ENCODE peak calls at places on chromosomes 11 and 22, in nine cellular contexts. E, J, S, W, M, T, D, O and Q are unnamed samples. For H3K27me3, the result is how much of the 10 kb centered on the place peaks cover.

GRCh38 chr11:45468265-45468856 is 182.2 kb upstream of the SYT13 start:
- DNase-seq in E (no peak), J (no peak), S (no peak), W (no peak), M (no peak), T (no peak), D (no peak), O (no peak), Q (no peak)

GRCh38 chr11:132718711-132719641 is 813.3 kb downstream of the OPCML start:
- DNase-seq in E (no peak), J (no peak), S (no peak), W (no peak), M (peak), T (no peak), D (no peak), O (no peak), Q (no peak)

GRCh38 chr11:134862796-134863195 is 450.8 kb upstream of the B3GAT1 start:
- DNase-seq in E (no peak), J (no peak), S (no peak), W (no peak), M (no peak), T (no peak), D (no peak), O (no peak), Q (no peak)

GRCh38 chr22:38243007-38243775 is 29.6 kb downstream of the TMEM184B start:
- DNase-seq in E (no peak), J (peak), S (no peak), W (no peak), M (peak), T (no peak), D (peak), O (no peak), Q (no peak)

GRCh38 chr11:123195182-123196059 is at the start of gene CLMP:
- DNase-seq in E (peak), J (peak), S (peak), W (no peak), M (peak), T (peak), D (peak), O (no peak), Q (peak)

GRCh38 chr22:39178206-39179111 is 26.0 kb upstream of the CBX7 start:
- DNase-seq in E (no peak), J (peak), S (no peak), W (no peak), M (no peak), T (no peak), D (no peak), O (no peak), Q (no peak)

GRCh38 chr22:36871669-36872081 is 10.9 kb downstream of the NCF4 start:
- DNase-seq in E (no peak), J (no peak), S (no peak), W (no peak), M (no peak), T (no peak), D (no peak), O (no peak), Q (no peak)

GRCh38 chr11:58805065-58805464 is 39.4 kb downstream of the GLYATL2 start:
- DNase-seq in E (no peak), J (no peak), S (no peak), W (no peak), M (no peak), T (no peak), D (no peak), O (no peak), Q (no peak)

GRCh38 chr11:85742873-85743275 is 56.9 kb upstream of the CCDC89 start:
- DNase-seq in E (no peak), J (no peak), S (no peak), W (no peak), M (no peak), T (no peak), D (no peak), O (no peak), Q (no peak)

GRCh38 chr11:118074785-118075184 is 2.1 kb upstream of the TMPRSS4 start:
- DNase-seq in E (no peak), J (no peak), S (no peak), W (no peak), M (peak), T (no peak), D (no peak), O (no peak), Q (no peak)

GRCh38 chr11:68122936-68123539 is 1.9 kb upstream of the CHKA start:
- DNase-seq in E (no peak), J (peak), S (peak), W (no peak), M (peak), T (no peak), D (peak), O (no peak), Q (no peak)

GRCh38 chr11:45982656-45983470 is 60.4 kb downstream of the LARGE2 start:
- DNase-seq in E (no peak), J (peak), S (no peak), W (peak), M (no peak), T (peak), D (peak), O (no peak), Q (no peak)

GRCh38 chr11:1559103-1559951 is 12.7 kb downstream of the DUSP8 start:
- DNase-seq in E (peak), J (peak), S (peak), W (no peak), M (peak), T (peak), D (peak), O (no peak), Q (peak)

GRCh38 chr22:45684169-45684568 is 12.5 kb downstream of the ATXN10 start:
- DNase-seq in E (no peak), J (no peak), S (no peak), W (no peak), M (no peak), T (no peak), D (no peak), O (no peak), Q (no peak)

GRCh38 chr22:24433868-24434471 is 6.6 kb downstream of the ADORA2A start:
- DNase-seq in E (no peak), J (peak), S (no peak), W (no peak), M (peak), T (no peak), D (no peak), O (no peak), Q (no peak)

GRCh38 chr22:36192601-36193000 is 9.0 kb downstream of the APOL4 start:
- DNase-seq in E (no peak), J (no peak), S (no peak), W (no peak), M (no peak), T (no peak), D (no peak), O (no peak), Q (no peak)

GRCh38 chr11:31671681-31672080 is 139.4 kb downstream of the PAX6 start:
- DNase-seq in E (no peak), J (no peak), S (no peak), W (no peak), M (no peak), T (no peak), D (no peak), O (no peak), Q (no peak)

GRCh38 chr11:11239959-11240358 is 113.1 kb downstream of the CSNK2A3 start:
- DNase-seq in E (no peak), J (no peak), S (no peak), W (no peak), M (no peak), T (no peak), D (no peak), O (no peak), Q (no peak)

GRCh38 chr11:134562176-134562575 is 150.1 kb upstream of the B3GAT1 start:
- DNase-seq in E (no peak), J (no peak), S (no peak), W (no peak), M (no peak), T (no peak), D (no peak), O (no peak), Q (no peak)

GRCh38 chr22:47813661-47814060 is 1051.2 kb downstream of the TBC1D22A start:
- DNase-seq in E (no peak), J (no peak), S (no peak), W (no peak), M (no peak), T (no peak), D (no peak), O (no peak), Q (no peak)

GRCh38 chr22:36471341-36471821 is 10.1 kb downstream of the TXN2 start:
- DNase-seq in E (no peak), J (no peak), S (no peak), W (no peak), M (no peak), T (no peak), D (no peak), O (no peak), Q (no peak)

GRCh38 chr11:17161515-17161914 is 46.3 kb downstream of the PIK3C2A start:
- DNase-seq in E (no peak), J (no peak), S (no peak), W (no peak), M (no peak), T (no peak), D (no peak), O (no peak), Q (no peak)

GRCh38 chr22:17481424-17481823 is 81.9 kb upstream of the SLC25A18 start:
- DNase-seq in E (no peak), J (no peak), S (no peak), W (no peak), M (no peak), T (no peak), D (no peak), O (no peak), Q (no peak)

GRCh38 chr11:58965246-58965985 is 26.1 kb downstream of the GLYATL1 start:
- DNase-seq in E (no peak), J (peak), S (no peak), W (no peak), M (no peak), T (no peak), D (no peak), O (no peak), Q (no peak)

GRCh38 chr11:2582436-2582931 is 117.3 kb downstream of the KCNQ1OT1 start:
- DNase-seq in E (peak), J (peak), S (peak), W (no peak), M (no peak), T (peak), D (peak), O (peak), Q (no peak)

GRCh38 chr11:70695086-70695960 is 297.0 kb downstream of the CTTN start:
- DNase-seq in E (no peak), J (peak), S (no peak), W (no peak), M (no peak), T (no peak), D (no peak), O (no peak), Q (no peak)

GRCh38 chr22:22446527-22446926 is 62.0 kb downstream of the ZNF280B start:
- DNase-seq in E (no peak), J (no peak), S (no peak), W (no peak), M (no peak), T (no peak), D (no peak), O (no peak), Q (no peak)

GRCh38 chr11:64360403-64360980 is 1.5 kb downstream of the RPS6KA4 start:
- DNase-seq in E (no peak), J (no peak), S (no peak), W (no peak), M (no peak), T (no peak), D (no peak), O (no peak), Q (no peak)

DNA sequence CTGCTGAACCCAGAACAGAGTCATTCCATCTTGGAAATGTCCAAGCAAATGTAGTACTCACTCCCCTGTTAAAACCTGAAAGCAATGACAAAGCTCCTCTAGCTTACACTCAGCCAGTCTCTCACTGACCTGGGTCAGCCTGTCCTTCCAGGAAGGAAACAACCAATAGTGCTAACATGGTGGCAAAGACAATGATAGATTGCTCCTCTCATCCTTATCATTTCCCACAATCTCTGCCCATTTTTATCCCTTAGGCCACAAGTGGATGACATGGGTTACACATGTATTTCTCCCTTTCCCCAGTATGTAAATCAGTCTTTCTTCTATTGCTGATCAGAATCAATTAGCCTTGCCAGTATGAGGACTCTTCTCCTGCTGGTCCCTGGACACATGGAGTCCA is 154.6 kb upstream of the SESN3 start:
- DNase-seq in E (no peak), J (no peak), S (no peak), W (no peak), M (no peak), T (no peak), D (no peak), O (no peak), Q (no peak)
- H3K27me3 ChIP-seq in E (under half), J (under half), S (under half), W (under half), M (under half), T (under half), D (under half), O (under half), Q (under half)

GRCh38 chr11:33867566-33867965 is 24.3 kb downstream of the LMO2 start:
- DNase-seq in E (no peak), J (no peak), S (no peak), W (no peak), M (no peak), T (no peak), D (no peak), O (no peak), Q (no peak)

GRCh38 chr11:33868646-33869461 is 23.0 kb downstream of the LMO2 start:
- DNase-seq in E (no peak), J (no peak), S (no peak), W (no peak), M (no peak), T (no peak), D (no peak), O (no peak), Q (no peak)

GRCh38 chr11:33874910-33875490 is 16.9 kb downstream of the LMO2 start:
- DNase-seq in E (no peak), J (no peak), S (no peak), W (no peak), M (no peak), T (no peak), D (no peak), O (no peak), Q (no peak)

GRCh38 chr11:33867996-33868645 is 23.8 kb downstream of the LMO2 start:
- DNase-seq in E (no peak), J (no peak), S (no peak), W (no peak), M (no peak), T (no peak), D (no peak), O (no peak), Q (no peak)

DNA sequence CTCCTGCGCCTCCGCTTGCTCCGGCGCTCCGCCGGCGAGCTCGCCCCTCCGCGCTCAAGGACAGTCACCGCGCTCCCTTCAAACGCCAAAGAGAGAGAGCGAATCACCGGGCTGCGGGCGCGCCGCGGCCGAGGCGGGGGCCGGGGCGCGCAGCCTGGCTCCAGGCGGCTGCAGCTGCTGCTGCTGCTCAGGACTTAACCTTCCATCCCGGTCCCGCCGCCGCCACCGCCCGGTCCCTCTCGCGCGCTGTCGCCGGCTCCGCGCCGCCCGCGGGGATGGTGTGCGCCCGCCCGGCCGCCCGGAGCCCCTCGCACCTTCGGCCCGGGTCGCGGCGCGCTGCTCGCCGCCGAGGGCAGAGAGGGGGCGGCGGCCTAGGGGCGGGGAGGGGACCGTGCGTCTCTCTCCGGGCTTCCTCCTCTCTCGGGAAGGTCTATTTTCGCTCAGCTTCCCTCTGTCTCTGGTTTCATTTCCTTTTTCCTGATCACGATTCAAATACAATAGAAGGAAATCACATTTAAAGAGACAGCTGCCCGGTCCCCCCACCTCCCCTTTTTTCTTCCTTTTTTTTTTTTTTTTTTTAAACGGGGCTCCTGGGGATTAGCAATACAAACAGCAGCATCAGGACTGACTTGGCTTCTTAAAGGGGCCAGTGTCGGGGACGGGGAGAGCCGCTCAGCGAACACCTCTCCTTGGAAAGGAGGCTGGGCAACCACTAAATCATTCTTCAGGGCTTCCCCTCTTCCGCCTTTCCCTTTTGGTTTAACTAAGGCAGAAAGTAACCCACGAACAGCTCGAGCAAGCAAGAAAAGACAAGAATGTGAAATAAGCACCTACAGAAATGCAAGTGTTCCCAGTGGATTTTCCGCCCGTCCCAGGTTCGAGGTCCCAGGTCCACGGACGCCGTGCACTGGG is 22.1 kb downstream of the LMO2 start:
- DNase-seq in E (no peak), J (peak), S (peak), W (no peak), M (peak), T (peak), D (peak), O (peak), Q (peak)
- H3K27me3 ChIP-seq in E (under half), J (half or more), S (under half), W (under half), M (half or more), T (under half), D (under half), O (under half), Q (under half)

GRCh38 chr22:41597635-41597953 is 8.0 kb upstream of the PMM1 start:
- DNase-seq in E (no peak), J (no peak), S (no peak), W (no peak), M (no peak), T (no peak), D (no peak), O (no peak), Q (no peak)
- H3K27me3 ChIP-seq in E (under half), J (under half), S (under half), W (under half), M (under half), T (under half), D (under half), O (under half), Q (under half)

GRCh38 chr11:128735935-128736610 is 42.2 kb downstream of the FLI1 start:
- DNase-seq in E (no peak), J (no peak), S (no peak), W (no peak), M (no peak), T (no peak), D (no peak), O (no peak), Q (no peak)

GRCh38 chr11:128737704-128738103 is 43.8 kb downstream of the FLI1 start:
- DNase-seq in E (no peak), J (no peak), S (no peak), W (no peak), M (no peak), T (no peak), D (no peak), O (no peak), Q (no peak)

GRCh38 chr11:128733440-128734115 is 39.7 kb downstream of the FLI1 start:
- DNase-seq in E (no peak), J (peak), S (no peak), W (peak), M (peak), T (no peak), D (no peak), O (peak), Q (no peak)

GRCh38 chr11:128732471-128733277 is 38.8 kb downstream of the FLI1 start:
- DNase-seq in E (no peak), J (no peak), S (no peak), W (no peak), M (no peak), T (no peak), D (no peak), O (no peak), Q (no peak)

DNA sequence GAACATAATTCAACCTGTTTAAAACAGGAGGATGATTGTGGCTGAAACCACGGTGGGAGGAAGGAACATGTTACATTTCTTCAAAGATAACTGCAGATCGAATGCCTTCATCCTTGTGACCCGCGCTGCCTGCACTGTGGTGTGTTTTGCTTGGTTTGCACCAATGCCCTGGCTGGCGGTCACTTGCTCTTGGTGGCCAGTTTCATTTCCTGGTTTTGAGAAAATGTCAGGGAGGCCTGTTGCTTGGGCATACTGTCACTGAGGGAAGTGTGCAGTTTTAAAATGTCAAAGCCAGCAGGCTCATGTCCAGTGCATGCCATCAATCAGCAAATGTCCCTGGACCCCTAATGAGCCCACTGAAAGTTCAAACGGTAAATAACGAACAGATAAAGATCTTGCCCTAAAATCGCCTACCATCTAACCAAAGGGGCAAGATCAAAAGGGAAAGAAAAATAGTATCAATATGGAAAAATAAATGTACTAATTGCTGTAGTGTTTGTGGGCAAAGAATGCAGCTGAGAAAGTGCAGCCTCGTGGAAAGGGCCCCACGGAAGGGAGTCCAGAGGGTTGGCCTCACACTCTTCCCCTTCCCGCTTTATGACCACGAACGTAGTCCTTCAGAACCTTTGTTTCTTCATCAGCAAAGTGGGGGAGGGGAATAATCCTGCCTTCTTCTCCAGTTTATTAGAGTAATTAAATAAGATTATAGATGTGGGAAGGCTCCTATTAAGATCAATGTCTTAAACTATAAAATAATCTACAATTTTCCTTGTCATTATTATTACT is 40.8 kb downstream of the FLI1 start:
- DNase-seq in E (no peak), J (no peak), S (no peak), W (no peak), M (peak), T (no peak), D (peak), O (no peak), Q (peak)
- H3K27me3 ChIP-seq in E (under half), J (under half), S (under half), W (under half), M (under half), T (under half), D (under half), O (under half), Q (under half)